ENCODE peak calls at places on chromosomes 12 and 14, in ten cellular contexts. B, O, K, D, A, T, H, Y, X and S are unnamed samples.

GRCh38 chr14:56422703-56423213 is 156.8 kb upstream of the TMEM260 start:
- DNase-seq in O (no peak), X (no peak), A (peak), T (peak), D (peak), B (peak), Y (no peak), K (peak), H (peak), S (peak)

GRCh38 chr14:53035796-53036195 is 84.9 kb upstream of the FERMT2 start:
- DNase-seq in X (no peak), K (no peak), D (no peak), O (no peak), Y (no peak), B (peak), A (no peak), H (no peak), T (no peak), S (no peak)

GRCh38 chr14:72711936-72712335 is 182.0 kb downstream of the DPF3 start:
- DNase-seq in K (no peak), D (no peak), T (no peak), H (no peak), X (no peak), Y (no peak), B (no peak), A (no peak), O (no peak), S (peak)

GRCh38 chr12:132560831-132561783 is 49.3 kb downstream of the LRCOL1 start:
- DNase-seq in T (peak), K (peak), A (peak), H (no peak), D (peak), O (no peak), Y (peak), X (no peak), B (peak), S (no peak)

GRCh38 chr12:2641209-2641608 is 153.6 kb upstream of the FKBP4 start:
- DNase-seq in K (peak), Y (no peak), B (peak), H (peak), O (no peak), T (peak), X (no peak), D (peak), A (no peak), S (peak)

GRCh38 chr14:22070119-22070982 is 396.7 kb upstream of the OR4E1 start:
- DNase-seq in Y (no peak), T (peak), D (peak), X (no peak), A (no peak), O (no peak), H (no peak), B (peak), K (no peak), S (no peak)

GRCh38 chr12:53938276-53939140 is at the start of gene HOXC13:
- DNase-seq in D (peak), T (peak), H (peak), K (peak), O (peak), X (no peak), B (no peak), Y (peak), A (peak), S (no peak)

GRCh38 chr12:40691913-40692616 is at the start of gene CNTN1:
- DNase-seq in D (peak), Y (peak), B (peak), X (no peak), A (no peak), O (peak), K (peak), H (peak), T (peak), S (peak)

GRCh38 chr14:61403411-61403810 is 82.0 kb downstream of the PRKCH start:
- DNase-seq in H (no peak), Y (no peak), D (no peak), B (peak), T (no peak), K (no peak), X (no peak), O (no peak), A (no peak), S (no peak)

GRCh38 chr14:54002653-54003052 is 46.0 kb upstream of the BMP4 start:
- DNase-seq in H (no peak), X (no peak), O (no peak), A (no peak), D (no peak), K (no peak), B (no peak), Y (no peak), T (no peak), S (no peak)

GRCh38 chr12:77494306-77494705 is 336.4 kb upstream of the NAV3 start:
- DNase-seq in H (no peak), A (no peak), Y (no peak), B (no peak), X (no peak), D (no peak), K (no peak), T (no peak), O (no peak), S (no peak)

GRCh38 chr14:72883963-72884362 is 9.9 kb downstream of the DPF3 start:
- DNase-seq in K (no peak), D (peak), A (no peak), B (peak), T (no peak), O (no peak), Y (no peak), H (no peak), X (no peak), S (no peak)

GRCh38 chr14:96681826-96682225 is 115.4 kb upstream of the VRK1 start:
- DNase-seq in B (no peak), A (no peak), X (no peak), T (no peak), K (no peak), D (no peak), O (no peak), H (no peak), Y (no peak), S (no peak)

GRCh38 chr12:48873096-48873495 is 7.4 kb upstream of the RND1 start:
- DNase-seq in K (no peak), Y (no peak), A (no peak), O (no peak), X (no peak), T (no peak), D (no peak), B (no peak), H (no peak), S (no peak)

GRCh38 chr14:91372680-91373495 is 44.7 kb downstream of the CCDC88C start:
- DNase-seq in H (no peak), Y (no peak), K (no peak), O (no peak), A (no peak), D (no peak), T (no peak), B (peak), X (no peak), S (no peak)

GRCh38 chr12:54658306-54659264 is 10.4 kb upstream of the DCD start:
- DNase-seq in D (peak), T (peak), A (peak), Y (peak), H (no peak), B (peak), K (peak), X (no peak), O (no peak), S (no peak)

GRCh38 chr14:21163721-21164120 is 7.9 kb upstream of the OR5AU1 start:
- DNase-seq in O (no peak), D (no peak), H (no peak), Y (no peak), X (no peak), A (no peak), T (no peak), B (no peak), K (no peak), S (no peak)

GRCh38 chr12:67539946-67540345 is 108.6 kb upstream of the DYRK2 start:
- DNase-seq in Y (no peak), O (no peak), T (no peak), A (no peak), D (no peak), K (no peak), B (no peak), X (no peak), H (no peak), S (no peak)

GRCh38 chr12:66674495-66675122 is 4.3 kb downstream of the GRIP1 start:
- DNase-seq in T (no peak), D (no peak), H (no peak), Y (no peak), K (no peak), B (no peak), O (no peak), X (no peak), A (no peak), S (no peak)

GRCh38 chr12:49129332-49130150 is 1.7 kb downstream of the TUBA1B start:
- DNase-seq in K (no peak), X (no peak), D (no peak), Y (no peak), H (no peak), B (no peak), A (no peak), T (no peak), O (no peak), S (no peak)

GRCh38 chr14:38074754-38075153 is 132.9 kb upstream of the SSTR1 start:
- DNase-seq in T (no peak), Y (no peak), H (no peak), O (no peak), K (no peak), A (no peak), D (no peak), B (no peak), X (no peak), S (no peak)

DNA sequence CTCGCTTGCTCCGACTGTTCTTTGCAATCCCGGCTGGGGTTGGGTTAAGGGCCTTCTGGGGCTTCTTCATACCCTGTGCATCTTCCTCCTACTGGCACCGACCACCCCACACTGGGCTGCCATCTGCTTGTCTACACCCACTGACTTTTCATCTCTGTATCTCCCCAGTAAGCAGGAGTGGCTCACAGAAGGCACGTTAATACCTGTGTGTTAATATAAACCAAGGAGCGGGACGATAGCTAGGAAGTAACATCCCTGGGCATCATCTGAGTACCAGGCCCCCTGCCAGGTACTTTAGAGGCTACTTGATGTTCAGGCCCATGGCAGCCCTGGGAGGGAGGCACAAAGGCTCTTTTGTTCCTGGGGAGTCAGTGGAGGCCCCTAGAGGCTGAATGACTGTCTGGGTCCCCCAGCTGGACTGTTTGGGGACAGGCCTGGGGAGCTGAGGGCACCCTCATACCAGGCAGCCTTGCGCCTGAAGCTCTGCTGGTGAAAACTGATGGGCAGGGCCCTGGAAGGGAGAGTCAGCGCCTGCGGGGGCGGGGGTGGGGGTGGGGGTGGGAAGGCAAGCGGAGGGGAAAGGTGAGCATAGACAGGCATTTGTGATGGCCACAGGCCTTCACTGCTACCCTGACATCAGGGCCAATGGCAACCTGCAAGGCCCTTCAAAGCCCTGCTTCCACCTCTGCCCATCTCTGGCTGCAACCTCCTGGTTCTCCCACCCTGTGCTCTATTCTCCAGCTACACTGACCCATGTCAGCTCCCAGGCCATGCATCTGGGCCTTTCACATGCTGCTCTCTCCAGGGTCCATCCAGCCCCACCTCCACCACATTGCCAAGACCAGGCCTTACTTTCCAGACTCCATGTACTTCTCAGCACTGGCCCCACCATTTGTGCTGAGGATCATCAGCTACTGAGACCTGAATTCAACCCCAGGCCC is 34.2 kb upstream of the DEGS2 start:
- DNase-seq in O (no peak), H (no peak), B (no peak), X (no peak), Y (no peak), A (peak), D (no peak), K (no peak), T (peak), S (no peak)
- H3K27ac ChIP-seq in O (peak), H (peak), B (no peak), X (peak), Y (no peak), A (peak), D (peak), K (peak), T (peak), S (peak)

GRCh38 chr12:31370645-31371620 is 45.0 kb upstream of the SINHCAF start:
- DNase-seq in A (peak), T (peak), K (no peak), O (no peak), D (peak), Y (peak), B (no peak), H (no peak), X (no peak), S (no peak)
- TF ChIP-seq POLR2AphosphoS5 in A (no peak), T (no peak), K (no peak), O (no peak), D (peak), Y (peak), B (no peak), H (no peak), X (no peak), S (no peak)

DNA sequence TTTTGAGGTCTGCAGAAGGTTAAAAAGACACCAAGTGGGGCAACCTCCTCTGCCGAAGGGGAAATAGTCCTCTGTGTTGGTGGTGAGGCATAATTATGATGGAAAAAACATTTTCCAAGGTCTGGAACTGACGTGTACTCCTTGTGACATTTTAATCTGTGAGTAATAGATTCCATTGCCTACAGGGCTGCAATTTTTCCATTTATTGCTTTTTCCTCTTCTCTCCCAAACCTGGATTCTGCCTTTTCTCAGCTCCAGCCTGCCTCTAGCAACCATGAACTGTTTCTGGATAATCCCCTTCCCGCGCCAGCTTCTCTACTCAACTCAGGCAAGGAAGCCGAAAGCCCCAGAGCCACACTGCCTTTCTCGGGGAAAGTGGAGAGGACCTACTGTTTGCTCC is 230.1 kb upstream of the PLXNC1 start:
- DNase-seq in B (no peak), Y (no peak), H (no peak), X (no peak), A (no peak), D (no peak), O (no peak), T (no peak), K (no peak), S (no peak)
- H3K27ac ChIP-seq in B (no peak), Y (no peak), H (no peak), X (peak), A (no peak), D (no peak), O (no peak), T (no peak), K (no peak), S (no peak)

GRCh38 chr12:52182456-52182855 is 9.4 kb downstream of the KRT80 start:
- DNase-seq in Y (no peak), T (no peak), K (no peak), B (no peak), X (no peak), A (no peak), D (no peak), H (no peak), O (no peak), S (no peak)

GRCh38 chr12:52183544-52183910 is 8.3 kb downstream of the KRT80 start:
- DNase-seq in H (no peak), K (no peak), O (no peak), X (no peak), B (no peak), A (no peak), T (no peak), Y (no peak), D (no peak), S (no peak)

GRCh38 chr12:52180971-52181628 is 10.7 kb downstream of the KRT80 start:
- DNase-seq in D (no peak), O (no peak), A (no peak), T (no peak), K (no peak), Y (no peak), X (no peak), B (no peak), H (no peak), S (no peak)

GRCh38 chr12:52182898-52183543 is 8.8 kb downstream of the KRT80 start:
- DNase-seq in T (no peak), A (no peak), O (no peak), H (no peak), K (no peak), D (peak), B (no peak), Y (no peak), X (no peak), S (no peak)

DNA sequence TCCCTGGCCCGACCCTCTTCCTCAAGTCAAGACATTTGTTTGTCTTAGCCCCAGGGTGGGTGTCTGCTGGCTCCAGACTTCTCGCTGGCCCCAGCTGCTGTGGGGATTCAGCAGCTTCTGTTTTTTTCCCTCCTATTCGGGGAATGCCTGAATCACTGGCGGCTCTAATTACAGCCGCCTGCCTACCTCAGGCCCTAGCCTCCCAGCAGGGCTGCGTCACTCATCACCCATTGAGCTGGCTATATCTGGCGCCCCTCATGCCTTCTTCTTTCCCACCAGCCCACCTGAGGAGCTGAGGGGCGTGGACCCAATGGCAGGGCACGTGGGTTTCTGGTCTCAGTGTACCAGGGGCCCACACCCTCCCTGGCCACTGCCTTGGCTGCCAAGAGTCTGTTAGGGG is 10.1 kb downstream of the KRT80 start:
- DNase-seq in A (no peak), D (peak), O (no peak), H (no peak), X (no peak), K (no peak), B (no peak), T (no peak), Y (no peak), S (no peak)
- TF ChIP-seq POLR2AphosphoS5 in A (no peak), D (no peak), O (no peak), H (no peak), X (no peak), K (no peak), B (no peak), T (no peak), Y (no peak), S (no peak)

GRCh38 chr12:57813971-57814771 is 4.4 kb downstream of the AVIL start:
- DNase-seq in X (no peak), B (no peak), D (no peak), H (no peak), Y (no peak), K (no peak), A (peak), T (no peak), O (no peak), S (no peak)

GRCh38 chr12:57817261-57817989 is 1.1 kb downstream of the AVIL start:
- DNase-seq in Y (no peak), O (no peak), T (no peak), A (no peak), X (no peak), B (no peak), H (no peak), K (no peak), D (no peak), S (no peak)

GRCh38 chr12:57816001-57816854 is 2.3 kb downstream of the AVIL start:
- DNase-seq in B (no peak), K (no peak), A (no peak), H (no peak), T (no peak), X (no peak), Y (no peak), D (no peak), O (no peak), S (no peak)

GRCh38 chr12:57815177-57816000 is 3.1 kb downstream of the AVIL start:
- DNase-seq in O (no peak), Y (peak), T (peak), K (no peak), X (no peak), D (peak), A (peak), H (no peak), B (no peak), S (no peak)

DNA sequence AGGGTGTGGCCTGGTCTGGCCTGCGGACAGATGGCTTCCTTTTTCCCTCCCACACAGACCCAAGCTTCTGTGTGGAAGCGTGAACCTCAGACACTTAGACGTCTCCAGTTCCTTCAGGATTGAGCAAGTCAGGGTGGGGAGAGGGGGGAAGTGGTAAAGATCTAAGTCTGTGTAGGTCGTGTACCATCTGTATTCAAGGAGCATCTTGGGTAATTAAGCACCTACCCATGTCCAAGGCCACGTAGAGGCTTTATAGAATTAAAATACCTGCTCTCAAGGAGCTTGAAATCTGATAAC is 1.7 kb downstream of the AVIL start:
- DNase-seq in O (no peak), T (peak), K (no peak), D (no peak), X (no peak), A (no peak), B (no peak), Y (no peak), H (no peak), S (peak)
- H3K27ac ChIP-seq in O (peak), T (peak), K (no peak), D (no peak), X (peak), A (no peak), B (no peak), Y (no peak), H (no peak), S (peak)

GRCh38 chr12:57474430-57474829 is 5.2 kb downstream of the ARHGAP9 start:
- DNase-seq in T (peak), H (no peak), B (no peak), D (no peak), Y (no peak), K (no peak), O (no peak), X (no peak), A (no peak), S (no peak)
- TF ChIP-seq POLR2AphosphoS5 in T (no peak), H (no peak), B (no peak), D (no peak), Y (no peak), K (no peak), O (no peak), X (no peak), A (no peak), S (no peak)

GRCh38 chr14:104968153-104968527 is 10.0 kb downstream of the AHNAK2 start:
- DNase-seq in X (no peak), D (peak), O (peak), Y (no peak), A (no peak), H (peak), T (no peak), B (peak), K (no peak), S (peak)

GRCh38 chr14:104967414-104968152 is 10.6 kb downstream of the AHNAK2 start:
- DNase-seq in A (no peak), X (no peak), Y (no peak), H (no peak), O (peak), T (no peak), B (peak), K (no peak), D (peak), S (peak)

GRCh38 chr14:104966261-104967143 is 11.7 kb downstream of the AHNAK2 start:
- DNase-seq in T (no peak), D (no peak), X (no peak), A (no peak), O (no peak), B (no peak), H (no peak), Y (no peak), K (no peak), S (no peak)

GRCh38 chr14:104965561-104966231 is 12.5 kb downstream of the AHNAK2 start:
- DNase-seq in D (no peak), B (no peak), K (no peak), T (no peak), Y (no peak), X (no peak), A (no peak), H (no peak), O (no peak), S (no peak)

DNA sequence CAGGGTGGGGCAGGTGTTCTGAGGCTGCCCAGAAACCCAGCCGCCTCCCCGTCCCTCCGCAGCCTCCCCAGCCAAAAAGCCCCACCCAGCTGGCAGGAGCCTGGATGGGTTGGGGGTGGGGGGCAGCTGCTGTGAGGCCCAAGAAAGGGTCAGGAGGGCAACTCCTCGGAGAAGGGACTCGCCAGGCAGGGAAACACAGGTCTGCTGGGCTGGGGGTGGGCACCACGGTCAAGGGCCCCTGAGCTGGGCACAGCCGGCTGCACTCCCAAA is 11.1 kb downstream of the AHNAK2 start:
- DNase-seq in B (no peak), T (no peak), O (no peak), A (no peak), Y (no peak), D (no peak), X (no peak), K (no peak), H (no peak), S (no peak)
- H3K27ac ChIP-seq in B (no peak), T (no peak), O (peak), A (no peak), Y (no peak), D (no peak), X (peak), K (peak), H (peak), S (peak)

GRCh38 chr14:65069874-65070709 is 32.2 kb downstream of the MAX start:
- DNase-seq in B (no peak), H (peak), D (no peak), O (no peak), Y (no peak), X (no peak), A (no peak), T (no peak), K (no peak), S (no peak)
- TF ChIP-seq POLR2AphosphoS5 in B (no peak), H (no peak), D (no peak), O (peak), Y (no peak), X (peak), A (no peak), T (no peak), K (no peak), S (peak)